ENCODE peak calls at places on chromosome 14, in ten cellular contexts. One of them, this sample, is unnamed.

GRCh38 chr14:76778546-76779215 is 17.4 kb downstream of the VASH1 start:
- DNase-seq in progenitor cell of endocrine pancreas: no peak
- DNase-seq in activated T-helper 9 cell treated with anti-CD3 and anti-CD28 coated beads, Interleukin-2, amount 50 U/mL, for 16 hours: no peak
- DNase-seq in endothelial cell of umbilical vein: no peak
- DNase-seq in activated T-cell treated with anti-CD3 and anti-CD28 coated beads for 48 hours: no peak
- DNase-seq in GM20000: no peak
- DNase-seq in HuH-7.5: no peak
- DNase-seq in NCI-H1417: no peak
- DNase-seq in fibroblast of mammary gland: no peak
- DNase-seq in upper lobe of right lung: no peak
- DNase-seq in this sample: peak; percentile 76

GRCh38 chr14:63203618-63204406 is 431 bp upstream of the RHOJ start:
- DNase-seq in progenitor cell of endocrine pancreas: peak; percentile 20
- DNase-seq in activated T-helper 9 cell treated with anti-CD3 and anti-CD28 coated beads, Interleukin-2, amount 50 U/mL, for 16 hours: no peak
- DNase-seq in endothelial cell of umbilical vein: peak; percentile 100
- DNase-seq in activated T-cell treated with anti-CD3 and anti-CD28 coated beads for 48 hours: no peak
- DNase-seq in GM20000: no peak
- DNase-seq in HuH-7.5: no peak
- DNase-seq in NCI-H1417: peak; percentile 92
- DNase-seq in fibroblast of mammary gland: peak; percentile 88
- DNase-seq in upper lobe of right lung: peak; percentile 68
- DNase-seq in this sample: no peak

GRCh38 chr14:96279564-96279963 is 23.6 kb downstream of the BDKRB1 start:
- DNase-seq in progenitor cell of endocrine pancreas: no peak
- DNase-seq in activated T-helper 9 cell treated with anti-CD3 and anti-CD28 coated beads, Interleukin-2, amount 50 U/mL, for 16 hours: no peak
- DNase-seq in endothelial cell of umbilical vein: no peak
- DNase-seq in activated T-cell treated with anti-CD3 and anti-CD28 coated beads for 48 hours: no peak
- DNase-seq in GM20000: no peak
- DNase-seq in HuH-7.5: no peak
- DNase-seq in NCI-H1417: no peak
- DNase-seq in fibroblast of mammary gland: no peak
- DNase-seq in upper lobe of right lung: no peak
- DNase-seq in this sample: no peak

GRCh38 chr14:102086346-102086971 is 385 bp downstream of the HSP90AA1 start:
- DNase-seq in progenitor cell of endocrine pancreas: no peak
- DNase-seq in activated T-helper 9 cell treated with anti-CD3 and anti-CD28 coated beads, Interleukin-2, amount 50 U/mL, for 16 hours: peak; percentile 56
- DNase-seq in endothelial cell of umbilical vein: peak; percentile 56
- DNase-seq in activated T-cell treated with anti-CD3 and anti-CD28 coated beads for 48 hours: peak; percentile 53
- DNase-seq in GM20000: peak; percentile 77
- DNase-seq in HuH-7.5: no peak
- DNase-seq in NCI-H1417: peak; percentile 80
- DNase-seq in fibroblast of mammary gland: peak; percentile 63
- DNase-seq in upper lobe of right lung: no peak
- DNase-seq in this sample: peak; percentile 66

GRCh38 chr14:92254786-92255185 is 68.2 kb upstream of the SLC24A4 start:
- DNase-seq in progenitor cell of endocrine pancreas: no peak
- DNase-seq in activated T-helper 9 cell treated with anti-CD3 and anti-CD28 coated beads, Interleukin-2, amount 50 U/mL, for 16 hours: no peak
- DNase-seq in endothelial cell of umbilical vein: peak; percentile 12
- DNase-seq in activated T-cell treated with anti-CD3 and anti-CD28 coated beads for 48 hours: no peak
- DNase-seq in GM20000: no peak
- DNase-seq in HuH-7.5: no peak
- DNase-seq in NCI-H1417: no peak
- DNase-seq in fibroblast of mammary gland: peak; percentile 64
- DNase-seq in upper lobe of right lung: peak; percentile 74
- DNase-seq in this sample: no peak

GRCh38 chr14:84036863-84037262 is 1493.1 kb upstream of the FLRT2 start:
- DNase-seq in progenitor cell of endocrine pancreas: no peak
- DNase-seq in activated T-helper 9 cell treated with anti-CD3 and anti-CD28 coated beads, Interleukin-2, amount 50 U/mL, for 16 hours: no peak
- DNase-seq in endothelial cell of umbilical vein: peak; percentile 74
- DNase-seq in activated T-cell treated with anti-CD3 and anti-CD28 coated beads for 48 hours: no peak
- DNase-seq in GM20000: no peak
- DNase-seq in HuH-7.5: no peak
- DNase-seq in NCI-H1417: no peak
- DNase-seq in fibroblast of mammary gland: peak; percentile 47
- DNase-seq in upper lobe of right lung: no peak
- DNase-seq in this sample: no peak

GRCh38 chr14:55721353-55721752 is 141.3 kb downstream of the KTN1 start:
- DNase-seq in progenitor cell of endocrine pancreas: no peak
- DNase-seq in activated T-helper 9 cell treated with anti-CD3 and anti-CD28 coated beads, Interleukin-2, amount 50 U/mL, for 16 hours: no peak
- DNase-seq in endothelial cell of umbilical vein: peak; percentile 60
- DNase-seq in activated T-cell treated with anti-CD3 and anti-CD28 coated beads for 48 hours: no peak
- DNase-seq in GM20000: no peak
- DNase-seq in HuH-7.5: no peak
- DNase-seq in NCI-H1417: no peak
- DNase-seq in fibroblast of mammary gland: peak; percentile 94
- DNase-seq in upper lobe of right lung: no peak
- DNase-seq in this sample: no peak

GRCh38 chr14:38297681-38298080 is 41.8 kb upstream of the CLEC14A start:
- DNase-seq in progenitor cell of endocrine pancreas: no peak
- DNase-seq in activated T-helper 9 cell treated with anti-CD3 and anti-CD28 coated beads, Interleukin-2, amount 50 U/mL, for 16 hours: no peak
- DNase-seq in endothelial cell of umbilical vein: peak; percentile 77
- DNase-seq in activated T-cell treated with anti-CD3 and anti-CD28 coated beads for 48 hours: no peak
- DNase-seq in GM20000: no peak
- DNase-seq in HuH-7.5: no peak
- DNase-seq in NCI-H1417: no peak
- DNase-seq in fibroblast of mammary gland: peak; percentile 57
- DNase-seq in upper lobe of right lung: no peak
- DNase-seq in this sample: no peak

GRCh38 chr14:75182820-75183219 is 6.4 kb upstream of the TMED10 start:
- DNase-seq in progenitor cell of endocrine pancreas: no peak
- DNase-seq in activated T-helper 9 cell treated with anti-CD3 and anti-CD28 coated beads, Interleukin-2, amount 50 U/mL, for 16 hours: no peak
- DNase-seq in endothelial cell of umbilical vein: no peak
- DNase-seq in activated T-cell treated with anti-CD3 and anti-CD28 coated beads for 48 hours: no peak
- DNase-seq in GM20000: no peak
- DNase-seq in HuH-7.5: no peak
- DNase-seq in NCI-H1417: no peak
- DNase-seq in fibroblast of mammary gland: peak; percentile 61
- DNase-seq in upper lobe of right lung: no peak
- DNase-seq in this sample: no peak

GRCh38 chr14:59274991-59275391 is 86.5 kb downstream of the DAAM1 start:
- DNase-seq in progenitor cell of endocrine pancreas: no peak
- DNase-seq in activated T-helper 9 cell treated with anti-CD3 and anti-CD28 coated beads, Interleukin-2, amount 50 U/mL, for 16 hours: no peak
- DNase-seq in endothelial cell of umbilical vein: no peak
- DNase-seq in activated T-cell treated with anti-CD3 and anti-CD28 coated beads for 48 hours: no peak
- DNase-seq in GM20000: no peak
- DNase-seq in HuH-7.5: no peak
- DNase-seq in NCI-H1417: peak; percentile 21
- DNase-seq in fibroblast of mammary gland: no peak
- DNase-seq in upper lobe of right lung: peak; percentile 67
- DNase-seq in this sample: peak; percentile 73

GRCh38 chr14:34794217-34794616 is 79.8 kb upstream of the CFL2 start:
- DNase-seq in progenitor cell of endocrine pancreas: no peak
- DNase-seq in activated T-helper 9 cell treated with anti-CD3 and anti-CD28 coated beads, Interleukin-2, amount 50 U/mL, for 16 hours: no peak
- DNase-seq in endothelial cell of umbilical vein: no peak
- DNase-seq in activated T-cell treated with anti-CD3 and anti-CD28 coated beads for 48 hours: no peak
- DNase-seq in GM20000: no peak
- DNase-seq in HuH-7.5: no peak
- DNase-seq in NCI-H1417: no peak
- DNase-seq in fibroblast of mammary gland: peak; percentile 15
- DNase-seq in upper lobe of right lung: no peak
- DNase-seq in this sample: no peak

GRCh38 chr14:81632162-81632561 is 98.5 kb upstream of the SEL1L start:
- DNase-seq in progenitor cell of endocrine pancreas: no peak
- DNase-seq in activated T-helper 9 cell treated with anti-CD3 and anti-CD28 coated beads, Interleukin-2, amount 50 U/mL, for 16 hours: no peak
- DNase-seq in endothelial cell of umbilical vein: no peak
- DNase-seq in activated T-cell treated with anti-CD3 and anti-CD28 coated beads for 48 hours: no peak
- DNase-seq in GM20000: no peak
- DNase-seq in HuH-7.5: no peak
- DNase-seq in NCI-H1417: no peak
- DNase-seq in fibroblast of mammary gland: no peak
- DNase-seq in upper lobe of right lung: no peak
- DNase-seq in this sample: no peak

GRCh38 chr14:55077155-55077554 is 25.7 kb downstream of the MAPK1IP1L start:
- DNase-seq in progenitor cell of endocrine pancreas: no peak
- DNase-seq in activated T-helper 9 cell treated with anti-CD3 and anti-CD28 coated beads, Interleukin-2, amount 50 U/mL, for 16 hours: no peak
- DNase-seq in endothelial cell of umbilical vein: no peak
- DNase-seq in activated T-cell treated with anti-CD3 and anti-CD28 coated beads for 48 hours: no peak
- DNase-seq in GM20000: no peak
- DNase-seq in HuH-7.5: no peak
- DNase-seq in NCI-H1417: no peak
- DNase-seq in fibroblast of mammary gland: peak; percentile 43
- DNase-seq in upper lobe of right lung: no peak
- DNase-seq in this sample: no peak

GRCh38 chr14:103621860-103622259 is 7.2 kb upstream of the KLC1 start:
- DNase-seq in progenitor cell of endocrine pancreas: no peak
- DNase-seq in activated T-helper 9 cell treated with anti-CD3 and anti-CD28 coated beads, Interleukin-2, amount 50 U/mL, for 16 hours: no peak
- DNase-seq in endothelial cell of umbilical vein: no peak
- DNase-seq in activated T-cell treated with anti-CD3 and anti-CD28 coated beads for 48 hours: no peak
- DNase-seq in GM20000: no peak
- DNase-seq in HuH-7.5: no peak
- DNase-seq in NCI-H1417: no peak
- DNase-seq in fibroblast of mammary gland: no peak
- DNase-seq in upper lobe of right lung: no peak
- DNase-seq in this sample: no peak

GRCh38 chr14:48744202-48744601 is 842.0 kb downstream of the RPS29 start:
- DNase-seq in progenitor cell of endocrine pancreas: no peak
- DNase-seq in activated T-helper 9 cell treated with anti-CD3 and anti-CD28 coated beads, Interleukin-2, amount 50 U/mL, for 16 hours: no peak
- DNase-seq in endothelial cell of umbilical vein: no peak
- DNase-seq in activated T-cell treated with anti-CD3 and anti-CD28 coated beads for 48 hours: no peak
- DNase-seq in GM20000: no peak
- DNase-seq in HuH-7.5: no peak
- DNase-seq in NCI-H1417: no peak
- DNase-seq in fibroblast of mammary gland: no peak
- DNase-seq in upper lobe of right lung: no peak
- DNase-seq in this sample: no peak

GRCh38 chr14:89600029-89600428 is 183.0 kb upstream of the FOXN3 start:
- DNase-seq in progenitor cell of endocrine pancreas: no peak
- DNase-seq in activated T-helper 9 cell treated with anti-CD3 and anti-CD28 coated beads, Interleukin-2, amount 50 U/mL, for 16 hours: no peak
- DNase-seq in endothelial cell of umbilical vein: no peak
- DNase-seq in activated T-cell treated with anti-CD3 and anti-CD28 coated beads for 48 hours: no peak
- DNase-seq in GM20000: no peak
- DNase-seq in HuH-7.5: no peak
- DNase-seq in NCI-H1417: no peak
- DNase-seq in fibroblast of mammary gland: no peak
- DNase-seq in upper lobe of right lung: no peak
- DNase-seq in this sample: no peak

GRCh38 chr14:95906591-95906990 is 30.0 kb downstream of the TUNAR start:
- DNase-seq in progenitor cell of endocrine pancreas: no peak
- DNase-seq in activated T-helper 9 cell treated with anti-CD3 and anti-CD28 coated beads, Interleukin-2, amount 50 U/mL, for 16 hours: no peak
- DNase-seq in endothelial cell of umbilical vein: no peak
- DNase-seq in activated T-cell treated with anti-CD3 and anti-CD28 coated beads for 48 hours: no peak
- DNase-seq in GM20000: no peak
- DNase-seq in HuH-7.5: no peak
- DNase-seq in NCI-H1417: no peak
- DNase-seq in fibroblast of mammary gland: no peak
- DNase-seq in upper lobe of right lung: no peak
- DNase-seq in this sample: no peak

GRCh38 chr14:82432531-82432930 is 898.9 kb upstream of the SEL1L start:
- DNase-seq in progenitor cell of endocrine pancreas: no peak
- DNase-seq in activated T-helper 9 cell treated with anti-CD3 and anti-CD28 coated beads, Interleukin-2, amount 50 U/mL, for 16 hours: no peak
- DNase-seq in endothelial cell of umbilical vein: no peak
- DNase-seq in activated T-cell treated with anti-CD3 and anti-CD28 coated beads for 48 hours: no peak
- DNase-seq in GM20000: no peak
- DNase-seq in HuH-7.5: no peak
- DNase-seq in NCI-H1417: no peak
- DNase-seq in fibroblast of mammary gland: no peak
- DNase-seq in upper lobe of right lung: no peak
- DNase-seq in this sample: no peak

GRCh38 chr14:99260652-99261551 is 11.1 kb downstream of the BCL11B start:
- DNase-seq in progenitor cell of endocrine pancreas: no peak
- DNase-seq in activated T-helper 9 cell treated with anti-CD3 and anti-CD28 coated beads, Interleukin-2, amount 50 U/mL, for 16 hours: no peak
- DNase-seq in endothelial cell of umbilical vein: no peak
- DNase-seq in activated T-cell treated with anti-CD3 and anti-CD28 coated beads for 48 hours: no peak
- DNase-seq in GM20000: no peak
- DNase-seq in HuH-7.5: no peak
- DNase-seq in NCI-H1417: no peak
- DNase-seq in fibroblast of mammary gland: no peak
- DNase-seq in upper lobe of right lung: no peak
- DNase-seq in this sample: peak; percentile 68

GRCh38 chr14:104758981-104759975 is 6.3 kb downstream of the SIVA1 start:
- DNase-seq in progenitor cell of endocrine pancreas: no peak
- DNase-seq in activated T-helper 9 cell treated with anti-CD3 and anti-CD28 coated beads, Interleukin-2, amount 50 U/mL, for 16 hours: no peak
- DNase-seq in endothelial cell of umbilical vein: no peak
- DNase-seq in activated T-cell treated with anti-CD3 and anti-CD28 coated beads for 48 hours: no peak
- DNase-seq in GM20000: no peak
- DNase-seq in HuH-7.5: no peak
- DNase-seq in NCI-H1417: peak; percentile 53
- DNase-seq in fibroblast of mammary gland: no peak
- DNase-seq in upper lobe of right lung: no peak
- DNase-seq in this sample: no peak

GRCh38 chr14:92676031-92676430 is 72.4 kb downstream of the LGMN start:
- DNase-seq in progenitor cell of endocrine pancreas: no peak
- DNase-seq in activated T-helper 9 cell treated with anti-CD3 and anti-CD28 coated beads, Interleukin-2, amount 50 U/mL, for 16 hours: no peak
- DNase-seq in endothelial cell of umbilical vein: no peak
- DNase-seq in activated T-cell treated with anti-CD3 and anti-CD28 coated beads for 48 hours: no peak
- DNase-seq in GM20000: no peak
- DNase-seq in HuH-7.5: no peak
- DNase-seq in NCI-H1417: no peak
- DNase-seq in fibroblast of mammary gland: no peak
- DNase-seq in upper lobe of right lung: peak; percentile 67
- DNase-seq in this sample: no peak

GRCh38 chr14:103699261-103699661 is 16.0 kb downstream of the XRCC3 start:
- DNase-seq in progenitor cell of endocrine pancreas: no peak
- DNase-seq in activated T-helper 9 cell treated with anti-CD3 and anti-CD28 coated beads, Interleukin-2, amount 50 U/mL, for 16 hours: no peak
- DNase-seq in endothelial cell of umbilical vein: no peak
- DNase-seq in activated T-cell treated with anti-CD3 and anti-CD28 coated beads for 48 hours: no peak
- DNase-seq in GM20000: no peak
- DNase-seq in HuH-7.5: no peak
- DNase-seq in NCI-H1417: no peak
- DNase-seq in fibroblast of mammary gland: no peak
- DNase-seq in upper lobe of right lung: no peak
- DNase-seq in this sample: no peak

GRCh38 chr14:103526247-103526913 is 2.6 kb upstream of the TRMT61A start:
- DNase-seq in progenitor cell of endocrine pancreas: no peak
- DNase-seq in activated T-helper 9 cell treated with anti-CD3 and anti-CD28 coated beads, Interleukin-2, amount 50 U/mL, for 16 hours: no peak
- DNase-seq in endothelial cell of umbilical vein: no peak
- DNase-seq in activated T-cell treated with anti-CD3 and anti-CD28 coated beads for 48 hours: no peak
- DNase-seq in GM20000: no peak
- DNase-seq in HuH-7.5: no peak
- DNase-seq in NCI-H1417: no peak
- DNase-seq in fibroblast of mammary gland: no peak
- DNase-seq in upper lobe of right lung: no peak
- DNase-seq in this sample: no peak

GRCh38 chr14:69580009-69580577 is 5.4 kb upstream of the CCDC177 start:
- DNase-seq in progenitor cell of endocrine pancreas: peak; percentile 24
- DNase-seq in activated T-helper 9 cell treated with anti-CD3 and anti-CD28 coated beads, Interleukin-2, amount 50 U/mL, for 16 hours: no peak
- DNase-seq in endothelial cell of umbilical vein: peak; percentile 36
- DNase-seq in activated T-cell treated with anti-CD3 and anti-CD28 coated beads for 48 hours: no peak
- DNase-seq in GM20000: no peak
- DNase-seq in HuH-7.5: peak; percentile 51
- DNase-seq in NCI-H1417: peak; percentile 64
- DNase-seq in fibroblast of mammary gland: peak; percentile 100
- DNase-seq in upper lobe of right lung: no peak
- DNase-seq in this sample: peak; percentile 67

GRCh38 chr14:45716506-45716905 is 463.5 kb upstream of the MIS18BP1 start:
- DNase-seq in progenitor cell of endocrine pancreas: no peak
- DNase-seq in activated T-helper 9 cell treated with anti-CD3 and anti-CD28 coated beads, Interleukin-2, amount 50 U/mL, for 16 hours: no peak
- DNase-seq in endothelial cell of umbilical vein: no peak
- DNase-seq in activated T-cell treated with anti-CD3 and anti-CD28 coated beads for 48 hours: no peak
- DNase-seq in GM20000: no peak
- DNase-seq in HuH-7.5: peak; percentile 12
- DNase-seq in NCI-H1417: peak; percentile 68
- DNase-seq in fibroblast of mammary gland: peak; percentile 7
- DNase-seq in upper lobe of right lung: no peak
- DNase-seq in this sample: peak; percentile 16

GRCh38 chr14:99374964-99375363 is 103.0 kb upstream of the BCL11B start:
- DNase-seq in progenitor cell of endocrine pancreas: no peak
- DNase-seq in activated T-helper 9 cell treated with anti-CD3 and anti-CD28 coated beads, Interleukin-2, amount 50 U/mL, for 16 hours: no peak
- DNase-seq in endothelial cell of umbilical vein: no peak
- DNase-seq in activated T-cell treated with anti-CD3 and anti-CD28 coated beads for 48 hours: no peak
- DNase-seq in GM20000: no peak
- DNase-seq in HuH-7.5: no peak
- DNase-seq in NCI-H1417: no peak
- DNase-seq in fibroblast of mammary gland: no peak
- DNase-seq in upper lobe of right lung: no peak
- DNase-seq in this sample: no peak

GRCh38 chr14:90136904-90137303 is 75.1 kb downstream of the KCNK13 start:
- DNase-seq in progenitor cell of endocrine pancreas: no peak
- DNase-seq in activated T-helper 9 cell treated with anti-CD3 and anti-CD28 coated beads, Interleukin-2, amount 50 U/mL, for 16 hours: no peak
- DNase-seq in endothelial cell of umbilical vein: peak; percentile 52
- DNase-seq in activated T-cell treated with anti-CD3 and anti-CD28 coated beads for 48 hours: no peak
- DNase-seq in GM20000: no peak
- DNase-seq in HuH-7.5: no peak
- DNase-seq in NCI-H1417: no peak
- DNase-seq in fibroblast of mammary gland: no peak
- DNase-seq in upper lobe of right lung: no peak
- DNase-seq in this sample: no peak

GRCh38 chr14:85087201-85087600 is 442.7 kb upstream of the FLRT2 start:
- DNase-seq in progenitor cell of endocrine pancreas: no peak
- DNase-seq in activated T-helper 9 cell treated with anti-CD3 and anti-CD28 coated beads, Interleukin-2, amount 50 U/mL, for 16 hours: no peak
- DNase-seq in endothelial cell of umbilical vein: no peak
- DNase-seq in activated T-cell treated with anti-CD3 and anti-CD28 coated beads for 48 hours: no peak
- DNase-seq in GM20000: no peak
- DNase-seq in HuH-7.5: no peak
- DNase-seq in NCI-H1417: no peak
- DNase-seq in fibroblast of mammary gland: peak; percentile 53
- DNase-seq in upper lobe of right lung: no peak
- DNase-seq in this sample: no peak

This sample was measured in D341Med.